ENCODE peak calls at places on chromosomes 6 and 20, in seven cellular contexts. F, J, O, C, E, V and T are unnamed samples.

GRCh38 chr20:17541996-17542395 is 10.8 kb upstream of the BFSP1 start:
- DNase-seq in V (no peak), E (peak; percentile 77), J (peak; percentile 87), O (no peak), F (peak; percentile 78), C (no peak), T (no peak)

GRCh38 chr6:9482030-9482731 is 932.7 kb downstream of the TFAP2A start:
- DNase-seq in O (no peak), C (no peak), V (no peak), F (peak; percentile 95), E (peak; percentile 90), J (peak; percentile 96), T (no peak)

GRCh38 chr20:5153612-5154542 is 27.1 kb downstream of the CDS2 start:
- DNase-seq in E (peak; percentile 90), F (no peak), O (no peak), V (no peak), C (no peak), J (peak; percentile 41), T (no peak)

GRCh38 chr20:62740286-62741141 is 31.9 kb downstream of the NTSR1 start:
- DNase-seq in C (peak; percentile 68), V (peak; percentile 39), J (peak; percentile 95), O (peak; percentile 59), F (peak; percentile 86), E (peak; percentile 98), T (no peak)

GRCh38 chr6:28948782-28949486 is 25.1 kb upstream of the TRIM27 start:
- DNase-seq in O (no peak), E (no peak), F (no peak), J (no peak), C (no peak), V (no peak), T (no peak)

GRCh38 chr6:80689700-80690099 is 583.2 kb downstream of the BCKDHB start:
- DNase-seq in C (no peak), J (no peak), F (peak; percentile 39), V (no peak), O (no peak), E (no peak), T (no peak)

GRCh38 chr6:123306334-123306733 is 310.3 kb downstream of the CLVS2 start:
- DNase-seq in O (no peak), V (no peak), F (no peak), C (no peak), E (no peak), J (no peak), T (no peak)

GRCh38 chr6:711925-712324 is 19.0 kb upstream of the EXOC2 start:
- DNase-seq in J (no peak), V (no peak), F (peak; percentile 15), E (no peak), O (no peak), C (no peak), T (no peak)

GRCh38 chr20:62739581-62740285 is 31.1 kb downstream of the NTSR1 start:
- DNase-seq in F (no peak), V (no peak), O (peak; percentile 64), E (no peak), C (peak; percentile 69), J (no peak), T (no peak)

GRCh38 chr6:16600026-16600425 is 161.2 kb downstream of the ATXN1 start:
- DNase-seq in J (no peak), C (no peak), V (no peak), F (no peak), E (no peak), O (no peak), T (no peak)

GRCh38 chr6:81981812-81982211 is 229.3 kb upstream of the TENT5A start:
- DNase-seq in J (peak; percentile 79), O (no peak), C (no peak), E (peak; percentile 70), F (peak; percentile 86), V (no peak), T (no peak)

GRCh38 chr6:24493945-24494725 is 634 bp upstream of the ALDH5A1 start:
- DNase-seq in V (no peak), J (no peak), E (no peak), O (no peak), F (no peak), C (no peak), T (no peak)

GRCh38 chr6:24494726-24495515 is at the start of gene ALDH5A1:
- DNase-seq in V (peak; percentile 72), J (peak; percentile 38), C (peak; percentile 77), O (peak; percentile 81), E (peak; percentile 63), F (peak; percentile 7), T (no peak)

GRCh38 chr6:24489470-24489869 is at the start of gene GPLD1:
- DNase-seq in O (no peak), E (no peak), F (no peak), V (no peak), C (no peak), J (no peak), T (no peak)

GRCh38 chr6:24489881-24490280 is 503 bp upstream of the GPLD1 start:
- DNase-seq in C (no peak), V (no peak), O (no peak), F (peak; percentile 11), E (peak; percentile 77), J (peak; percentile 28), T (peak; percentile 62)

GRCh38 chr6:24492475-24492874 is 2.3 kb upstream of the ALDH5A1 start:
- DNase-seq in F (no peak), V (no peak), C (no peak), O (peak; percentile 27), E (peak; percentile 13), J (peak; percentile 7), T (no peak)
- TF ChIP-seq CTCF in F (peak; percentile 16), V (no peak), C (no peak), O (no peak), E (peak; percentile 19), J (peak; percentile 17), T (peak; percentile 13)

GRCh38 chr6:106556368-106556960 is 72.8 kb downstream of the RTN4IP1 start:
- DNase-seq in E (no peak), F (peak; percentile 72), C (no peak), J (peak; percentile 47), V (no peak), O (no peak), T (no peak)
- TF ChIP-seq CTCF in E (no peak), F (peak; percentile 54), C (no peak), J (peak; percentile 54), V (no peak), O (no peak), T (peak; percentile 57)

DNA sequence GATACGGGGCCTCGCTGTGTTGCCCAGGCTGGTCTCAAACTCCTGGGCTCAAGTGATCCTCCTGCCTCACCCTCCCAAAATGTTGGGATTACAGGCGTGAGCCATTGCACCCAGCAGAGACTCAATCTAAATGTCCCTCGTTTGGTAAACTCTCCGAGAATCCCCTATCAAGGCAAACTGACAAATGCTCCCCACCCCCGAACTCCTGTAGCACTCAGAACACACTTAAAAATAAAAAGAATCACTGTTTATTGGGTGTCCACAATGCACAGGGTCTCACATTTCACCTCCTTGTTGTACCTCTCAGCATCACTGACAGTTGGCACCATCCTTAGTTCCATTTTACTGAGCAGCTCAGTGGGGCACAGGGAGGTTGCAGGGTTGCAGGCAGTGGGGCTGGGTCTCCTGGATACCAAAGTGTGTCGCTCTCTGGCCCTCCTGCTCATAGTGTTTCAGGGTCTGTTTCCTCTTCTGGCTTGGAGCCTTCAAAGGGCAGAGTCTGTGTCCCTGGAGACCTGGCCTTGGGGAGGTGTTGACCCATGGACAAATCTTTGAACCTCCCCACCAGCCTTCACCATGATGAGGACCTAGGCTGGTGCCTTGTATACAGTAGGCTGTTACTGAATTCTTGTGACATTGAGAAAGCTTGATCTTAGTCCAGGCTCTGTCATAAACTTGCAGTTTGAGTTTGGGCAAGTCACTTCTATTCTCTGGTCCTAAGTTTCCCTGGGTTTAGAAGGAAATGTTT is 8.6 kb upstream of the SRC start:
- DNase-seq in O (no peak), V (no peak), F (no peak), C (no peak), E (no peak), J (no peak), T (no peak)
- TF ChIP-seq CTCF in O (no peak), V (no peak), F (no peak), C (no peak), E (no peak), J (no peak), T (no peak)

DNA sequence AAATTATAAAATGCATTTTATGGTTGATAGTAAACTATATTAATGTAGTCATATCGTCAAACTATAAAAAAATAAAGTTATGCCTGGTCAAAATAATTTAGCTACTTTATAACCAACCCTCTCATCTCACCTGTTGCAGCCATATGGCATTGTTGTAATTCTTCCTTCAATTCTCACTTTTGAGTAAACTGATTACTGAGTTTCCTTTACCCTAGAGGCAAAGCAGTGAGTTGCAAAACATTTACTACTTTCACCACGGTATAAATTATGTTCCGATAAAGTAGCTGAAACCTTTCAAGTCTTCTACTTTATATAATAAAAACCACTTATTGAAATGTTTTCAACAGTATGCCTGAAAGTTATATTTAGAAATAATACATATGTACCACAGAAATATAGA is 113.8 kb downstream of the AHI1 start:
- DNase-seq in E (no peak), V (no peak), F (no peak), C (no peak), J (no peak), O (no peak), T (no peak)
- TF ChIP-seq CTCF in E (no peak), V (no peak), F (no peak), C (no peak), J (no peak), O (no peak), T (no peak)

GRCh38 chr6:108618623-108619152 is 58.0 kb downstream of the FOXO3 start:
- DNase-seq in V (no peak), F (no peak), C (no peak), J (no peak), E (no peak), O (no peak), T (no peak)

GRCh38 chr6:108619431-108620197 is 58.9 kb downstream of the FOXO3 start:
- DNase-seq in C (no peak), V (no peak), J (peak; percentile 54), F (no peak), E (peak; percentile 68), O (no peak), T (no peak)

GRCh38 chr6:108622601-108623335 is 62.1 kb downstream of the FOXO3 start:
- DNase-seq in O (no peak), V (no peak), F (peak; percentile 96), J (peak; percentile 98), C (peak; percentile 80), E (peak; percentile 87), T (no peak)

GRCh38 chr6:108623995-108624394 is 63.3 kb downstream of the FOXO3 start:
- DNase-seq in F (no peak), E (no peak), V (no peak), J (no peak), O (no peak), C (no peak), T (no peak)

DNA sequence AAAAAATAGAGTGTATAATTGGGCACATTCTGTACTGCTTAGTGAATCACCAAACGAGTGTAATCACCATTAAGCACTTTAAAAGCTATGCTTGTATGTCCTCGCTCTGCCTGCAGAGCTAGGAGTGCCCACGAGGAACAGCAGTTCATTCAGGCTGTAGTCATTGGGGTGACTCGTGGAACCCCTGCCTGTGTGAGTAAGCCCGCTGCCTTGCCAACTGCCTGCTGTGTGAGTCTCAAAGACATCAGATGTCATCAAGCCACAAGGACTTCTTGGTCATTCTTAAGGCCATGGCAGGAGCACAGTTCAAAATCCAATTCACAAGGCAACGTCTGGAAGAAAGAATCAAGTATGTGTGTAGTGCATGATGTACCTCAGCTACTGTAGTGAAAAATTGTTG is 60.4 kb downstream of the FOXO3 start:
- DNase-seq in C (peak; percentile 72), J (peak; percentile 90), V (peak; percentile 41), F (peak; percentile 57), E (peak; percentile 83), O (no peak), T (no peak)
- TF ChIP-seq CTCF in C (no peak), J (peak; percentile 25), V (no peak), F (peak; percentile 22), E (peak; percentile 19), O (no peak), T (no peak)